ENCODE peak calls at places on chromosome 2, in five cellular contexts. One of them, this sample, is unnamed.

GRCh38 chr2:25251461-25252273 is 83.3 kb upstream of the POMC start:
- DNase-seq in small intestine: peak; percentile 74
- DNase-seq in astrocyte: peak; percentile 15
- DNase-seq in A549: peak; percentile 47
- DNase-seq in stomach: peak; percentile 46
- DNase-seq in this sample: peak; percentile 46

GRCh38 chr2:212385241-212385640 is 153.4 kb downstream of the ERBB4 start:
- DNase-seq in small intestine: no peak
- DNase-seq in astrocyte: peak; percentile 21
- DNase-seq in A549: no peak
- DNase-seq in stomach: no peak
- DNase-seq in this sample: no peak

GRCh38 chr2:218781691-218782528 is at the start of gene CYP27A1:
- DNase-seq in small intestine: peak; percentile 88
- DNase-seq in stomach: peak; percentile 39
- DNase-seq in astrocyte: no peak
- DNase-seq in A549: no peak
- DNase-seq in this sample: peak; percentile 49

GRCh38 chr2:138227195-138227594 is 262.9 kb downstream of the HNMT start:
- DNase-seq in astrocyte: no peak
- DNase-seq in small intestine: no peak
- DNase-seq in stomach: no peak
- DNase-seq in A549: no peak
- DNase-seq in this sample: no peak

GRCh38 chr2:236485519-236485918 is 84.1 kb upstream of the ACKR3 start:
- DNase-seq in stomach: no peak
- DNase-seq in small intestine: no peak
- DNase-seq in astrocyte: no peak
- DNase-seq in A549: no peak
- DNase-seq in this sample: no peak

GRCh38 chr2:160482673-160483072 is 10.9 kb downstream of the RBMS1 start:
- DNase-seq in stomach: no peak
- DNase-seq in astrocyte: no peak
- DNase-seq in A549: no peak
- DNase-seq in small intestine: peak; percentile 66
- DNase-seq in this sample: no peak

GRCh38 chr2:229033816-229034215 is 237.3 kb downstream of the PID1 start:
- DNase-seq in astrocyte: no peak
- DNase-seq in small intestine: no peak
- DNase-seq in stomach: no peak
- DNase-seq in A549: no peak
- DNase-seq in this sample: no peak

GRCh38 chr2:43609304-43609883 is 13.6 kb upstream of the THADA start:
- DNase-seq in small intestine: peak; percentile 71
- DNase-seq in stomach: no peak
- DNase-seq in A549: peak; percentile 66
- DNase-seq in astrocyte: no peak
- DNase-seq in this sample: no peak

GRCh38 chr2:19046986-19047780 is 311.2 kb downstream of the OSR1 start:
- DNase-seq in astrocyte: peak; percentile 46
- DNase-seq in stomach: no peak
- DNase-seq in A549: no peak
- DNase-seq in small intestine: no peak
- DNase-seq in this sample: no peak

GRCh38 chr2:165078913-165079312 is 123.6 kb upstream of the SLC38A11 start:
- DNase-seq in small intestine: no peak
- DNase-seq in stomach: no peak
- DNase-seq in A549: no peak
- DNase-seq in astrocyte: no peak
- DNase-seq in this sample: no peak

GRCh38 chr2:218991674-218992168 is 1.5 kb downstream of the CRYBA2 start:
- DNase-seq in astrocyte: peak; percentile 16
- DNase-seq in A549: no peak
- DNase-seq in small intestine: no peak
- DNase-seq in stomach: no peak
- DNase-seq in this sample: no peak

GRCh38 chr2:7619203-7619602 is 702.0 kb downstream of the RNF144A start:
- DNase-seq in stomach: no peak
- DNase-seq in A549: no peak
- DNase-seq in small intestine: no peak
- DNase-seq in astrocyte: no peak
- DNase-seq in this sample: no peak

GRCh38 chr2:28082131-28082530 is 191.6 kb downstream of the BABAM2 start:
- DNase-seq in stomach: no peak
- DNase-seq in astrocyte: peak; percentile 86
- DNase-seq in A549: no peak
- DNase-seq in small intestine: no peak
- DNase-seq in this sample: no peak

GRCh38 chr2:237556773-237557632 is 9.4 kb upstream of the PRLH start:
- DNase-seq in astrocyte: no peak
- DNase-seq in A549: no peak
- DNase-seq in small intestine: no peak
- DNase-seq in stomach: no peak
- DNase-seq in this sample: no peak

GRCh38 chr2:229634574-229635185 is 79.7 kb downstream of the DNER start:
- DNase-seq in astrocyte: no peak
- DNase-seq in A549: no peak
- DNase-seq in small intestine: no peak
- DNase-seq in stomach: no peak
- DNase-seq in this sample: no peak

GRCh38 chr2:28588231-28588725 is 92.4 kb downstream of the PLB1 start:
- DNase-seq in stomach: no peak
- DNase-seq in astrocyte: no peak
- DNase-seq in small intestine: no peak
- DNase-seq in A549: no peak
- DNase-seq in this sample: no peak

GRCh38 chr2:240981871-240982800 is 16.3 kb upstream of the SNED1 start:
- DNase-seq in A549: no peak
- DNase-seq in small intestine: no peak
- DNase-seq in astrocyte: no peak
- DNase-seq in stomach: no peak
- DNase-seq in this sample: no peak

GRCh38 chr2:198073253-198073652 is 268.9 kb downstream of the PLCL1 start:
- DNase-seq in astrocyte: no peak
- DNase-seq in A549: no peak
- DNase-seq in small intestine: no peak
- DNase-seq in stomach: no peak
- DNase-seq in this sample: no peak

GRCh38 chr2:28217042-28217740 is 175.5 kb upstream of the FOSL2 start:
- DNase-seq in astrocyte: no peak
- DNase-seq in small intestine: no peak
- DNase-seq in stomach: no peak
- DNase-seq in A549: no peak
- DNase-seq in this sample: no peak

GRCh38 chr2:237498341-237498740 is 11.3 kb downstream of the MLPH start:
- DNase-seq in stomach: no peak
- DNase-seq in astrocyte: no peak
- DNase-seq in small intestine: no peak
- DNase-seq in A549: no peak
- DNase-seq in this sample: no peak

GRCh38 chr2:208279236-208279635 is 13.2 kb downstream of the PIKFYVE start:
- DNase-seq in small intestine: no peak
- DNase-seq in A549: no peak
- DNase-seq in stomach: no peak
- DNase-seq in astrocyte: no peak
- DNase-seq in this sample: no peak

GRCh38 chr2:191910518-191910917 is 63.6 kb upstream of the CAVIN2 start:
- DNase-seq in stomach: no peak
- DNase-seq in small intestine: no peak
- DNase-seq in A549: no peak
- DNase-seq in astrocyte: peak; percentile 89
- DNase-seq in this sample: no peak

GRCh38 chr2:95389256-95390119 is 13.0 kb upstream of the FAHD2A start:
- DNase-seq in small intestine: peak; percentile 97
- DNase-seq in stomach: peak; percentile 67
- DNase-seq in A549: peak; percentile 64
- DNase-seq in astrocyte: peak; percentile 17
- DNase-seq in this sample: peak; percentile 44

GRCh38 chr2:105926960-105927678 is 182.4 kb downstream of the NCK2 start:
- DNase-seq in astrocyte: no peak
- DNase-seq in stomach: no peak
- DNase-seq in A549: no peak
- DNase-seq in small intestine: peak; percentile 43
- DNase-seq in this sample: no peak

GRCh38 chr2:159712929-159713575 is 746 bp downstream of the MARCHF7 start:
- DNase-seq in stomach: no peak
- DNase-seq in astrocyte: no peak
- DNase-seq in small intestine: peak; percentile 5
- DNase-seq in A549: peak; percentile 23
- DNase-seq in this sample: no peak

DNA sequence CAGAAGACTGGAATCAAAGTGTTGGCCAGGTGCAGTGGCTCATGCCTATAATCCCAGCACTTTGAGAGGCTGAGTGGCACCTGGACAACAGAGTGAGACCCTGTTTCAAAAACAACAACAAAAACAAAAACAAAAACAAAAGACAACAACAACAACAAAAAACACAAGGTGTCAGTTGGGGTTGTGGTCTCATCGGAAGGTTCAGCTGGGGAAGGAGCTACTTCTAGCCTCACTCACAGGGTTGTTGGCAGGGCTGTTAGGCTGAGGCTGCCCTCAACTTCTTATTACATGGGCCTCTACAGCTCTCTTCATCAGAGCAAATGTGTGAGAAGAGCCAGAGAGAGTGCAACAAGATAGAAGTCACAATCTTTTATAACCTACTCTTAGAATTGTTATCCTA is 34.6 kb upstream of the CAB39 start:
- DNase-seq in small intestine: no peak
- DNase-seq in astrocyte: no peak
- DNase-seq in A549: no peak
- DNase-seq in stomach: no peak
- DNase-seq in this sample: no peak
- H3K27ac ChIP-seq in small intestine: no peak overlapping the region
- H3K27ac ChIP-seq in astrocyte: no peak overlapping the region
- H3K27ac ChIP-seq in A549: no peak overlapping the region
- H3K27ac ChIP-seq in stomach: no peak overlapping the region
- H3K27ac ChIP-seq in this sample: no peak overlapping the region

GRCh38 chr2:234292205-234292954 is 204.5 kb downstream of the ARL4C start:
- DNase-seq in astrocyte: peak; percentile 79
- DNase-seq in small intestine: peak; percentile 69
- DNase-seq in A549: no peak
- DNase-seq in stomach: no peak
- DNase-seq in this sample: no peak

GRCh38 chr2:234290196-234290595 is 206.7 kb downstream of the ARL4C start:
- DNase-seq in stomach: no peak
- DNase-seq in astrocyte: no peak
- DNase-seq in A549: no peak
- DNase-seq in small intestine: no peak
- DNase-seq in this sample: no peak

GRCh38 chr2:234290671-234291070 is 206.2 kb downstream of the ARL4C start:
- DNase-seq in small intestine: peak; percentile 72
- DNase-seq in astrocyte: no peak
- DNase-seq in A549: no peak
- DNase-seq in stomach: peak; percentile 41
- DNase-seq in this sample: no peak

GRCh38 chr2:234292955-234293228 is 204.0 kb downstream of the ARL4C start:
- DNase-seq in A549: no peak
- DNase-seq in small intestine: no peak
- DNase-seq in astrocyte: no peak
- DNase-seq in stomach: no peak
- DNase-seq in this sample: no peak

DNA sequence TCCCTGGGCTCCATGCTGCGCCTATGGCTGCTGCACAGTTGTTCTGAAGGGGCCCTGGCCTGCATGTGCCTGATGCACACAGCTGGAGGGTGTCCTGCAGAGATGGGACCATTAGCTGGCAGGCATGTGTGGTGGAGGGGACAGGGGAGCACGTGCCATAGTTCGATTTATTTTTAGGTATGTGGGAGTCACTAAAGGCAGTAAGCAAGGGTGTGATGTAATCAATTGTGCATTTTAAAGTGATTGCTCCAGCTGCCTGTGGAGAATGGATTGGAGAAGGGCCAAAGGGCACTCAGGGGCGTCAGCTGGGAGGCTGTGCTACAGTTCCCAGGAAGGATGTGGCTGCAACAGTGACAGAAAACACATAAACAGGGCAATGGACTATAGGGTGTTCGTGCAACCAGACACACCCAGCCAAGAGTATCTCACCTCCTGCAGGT is 205.1 kb downstream of the ARL4C start:
- DNase-seq in stomach: no peak
- DNase-seq in small intestine: peak; percentile 41
- DNase-seq in A549: peak; percentile 63
- DNase-seq in astrocyte: peak; percentile 79
- DNase-seq in this sample: no peak
- H3K4me3 ChIP-seq in stomach: no peak overlapping the region
- H3K4me3 ChIP-seq in small intestine: no peak overlapping the region
- H3K4me3 ChIP-seq in A549: no peak overlapping the region
- H3K4me3 ChIP-seq in astrocyte: no peak overlapping the region
- H3K4me3 ChIP-seq in this sample: no peak overlapping the region

DNA sequence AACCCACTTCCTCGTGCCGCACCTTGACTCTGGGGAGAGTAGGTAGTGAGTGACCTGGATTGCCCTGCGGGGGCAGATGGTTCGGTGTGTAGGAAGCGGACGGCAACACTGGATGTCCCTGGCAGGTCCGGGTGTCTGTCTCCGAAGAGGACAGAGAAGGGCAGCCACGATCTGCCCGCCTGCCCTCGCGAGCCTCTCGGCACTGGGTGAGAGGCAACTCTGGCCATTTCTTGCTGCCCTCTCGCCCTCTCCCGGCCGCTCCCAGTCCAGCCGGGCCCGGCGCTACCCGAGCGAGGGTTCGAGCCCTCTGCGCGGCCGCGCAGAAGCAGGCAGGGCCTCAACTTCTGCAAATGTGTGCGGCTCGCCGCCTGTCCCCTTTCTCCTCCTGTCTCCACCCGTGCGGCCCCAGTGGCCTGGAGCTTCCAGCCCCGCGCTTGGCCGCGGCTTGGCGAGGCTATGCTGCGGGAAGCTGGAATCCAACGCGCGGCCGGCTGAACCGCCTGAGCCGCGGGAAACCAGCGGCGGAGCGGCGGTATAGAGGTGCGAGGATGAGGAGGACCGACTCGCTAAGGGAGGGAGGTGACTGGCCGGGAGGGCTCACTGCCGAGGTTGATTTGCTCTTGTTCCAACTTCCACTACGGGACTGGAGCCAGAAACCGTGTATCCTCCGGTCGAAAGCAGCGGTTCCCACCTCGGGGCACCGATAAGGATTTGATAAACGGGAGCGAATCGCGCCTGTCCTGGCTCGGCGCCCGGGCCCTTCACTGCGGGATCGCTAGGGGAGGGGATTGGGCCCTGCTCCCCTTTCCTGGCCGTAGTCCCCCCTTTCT is 1.5 kb downstream of the EPAS1 start:
- DNase-seq in stomach: peak; percentile 75
- DNase-seq in astrocyte: peak; percentile 36
- DNase-seq in small intestine: peak; percentile 69
- DNase-seq in A549: peak; percentile 69
- DNase-seq in this sample: peak; percentile 61
- H3K27ac ChIP-seq in stomach: peak overlapping the region; percentile 93
- H3K27ac ChIP-seq in astrocyte: no peak overlapping the region
- H3K27ac ChIP-seq in small intestine: peak overlapping the region; percentile 95
- H3K27ac ChIP-seq in A549: peak overlapping the region; percentile 81
- H3K27ac ChIP-seq in this sample: peak overlapping the region; percentile 96

DNA sequence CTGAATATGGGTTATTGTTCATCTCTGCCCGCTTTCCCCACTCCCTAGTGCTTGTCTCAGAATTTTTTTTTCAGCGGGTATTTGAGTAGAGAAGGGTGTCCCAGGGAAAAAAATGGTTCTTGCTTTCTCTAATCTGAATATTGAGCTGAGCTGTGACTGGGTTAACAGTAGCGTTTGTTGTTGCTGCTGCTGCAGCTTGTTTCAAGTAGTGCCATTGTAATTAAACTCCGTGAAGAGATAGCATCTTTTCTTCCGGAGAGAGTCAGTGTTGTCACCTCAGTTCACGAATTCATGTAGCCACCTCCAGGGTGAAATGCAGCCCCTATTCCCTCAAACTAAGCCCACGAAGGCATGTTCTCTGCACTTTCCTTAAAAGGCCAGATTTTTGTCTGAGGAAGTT is 1.5 kb upstream of the AAK1 start:
- DNase-seq in astrocyte: no peak
- DNase-seq in stomach: no peak
- DNase-seq in A549: no peak
- DNase-seq in small intestine: peak; percentile 28
- DNase-seq in this sample: no peak
- H3K4me3 ChIP-seq in astrocyte: peak overlapping the region; percentile 92
- H3K4me3 ChIP-seq in stomach: peak overlapping the region; percentile 96
- H3K4me3 ChIP-seq in A549: peak overlapping the region; percentile 88
- H3K4me3 ChIP-seq in small intestine: peak overlapping the region; percentile 91
- H3K4me3 ChIP-seq in this sample: no peak overlapping the region